ENCODE peak calls at places on chromosomes 13 and 19, in ten cellular contexts. G is A549; J is K562; H is H1; M is CD8-positive, alpha-beta T cell; S is dorsolateral prefrontal cortex; N is AG09309; Q is colonic mucosa; C is sigmoid colon; P is left ventricle myocardium inferior. F is an unnamed sample.

GRCh38 chr19:33580026-33580644 is 41.6 kb upstream of the CHST8 start:
- DNase-seq in G (no peak), J (no peak), H (no peak), M (no peak), S (no peak), N (no peak), Q (no peak), C (no peak), P (no peak), F (no peak)

GRCh38 chr19:980133-980998 is 3.8 kb upstream of the WDR18 start:
- DNase-seq in G (peak; percentile 56), J (peak; percentile 98), H (no peak), M (no peak), S (no peak), N (no peak), Q (no peak), C (no peak), P (no peak), F (no peak)

GRCh38 chr13:102700088-102701031 is 5.5 kb upstream of the METTL21C start:
- DNase-seq in G (no peak), J (no peak), H (no peak), M (no peak), S (no peak), N (no peak), Q (no peak), C (no peak), P (no peak), F (peak; percentile 88)

GRCh38 chr19:57583104-57583520 is 833 bp upstream of the ZIK1 start:
- DNase-seq in G (no peak), J (no peak), H (no peak), M (no peak), S (no peak), N (no peak), Q (no peak), C (no peak), P (peak; percentile 12), F (no peak)

GRCh38 chr19:6101291-6101690 is 9.0 kb downstream of the RFX2 start:
- DNase-seq in G (no peak), J (no peak), H (no peak), M (no peak), S (no peak), N (no peak), Q (no peak), C (no peak), P (no peak), F (peak; percentile 86)

GRCh38 chr13:101989798-101990350 is 412.0 kb downstream of the FGF14 start:
- DNase-seq in G (no peak), J (no peak), H (no peak), M (no peak), S (no peak), N (no peak), Q (no peak), C (no peak), P (no peak), F (no peak)

GRCh38 chr19:48818234-48818823 is 7.5 kb upstream of the BCAT2 start:
- DNase-seq in G (no peak), J (no peak), H (no peak), M (no peak), S (no peak), N (no peak), Q (peak; percentile 70), C (no peak), P (no peak), F (no peak)

GRCh38 chr19:10289167-10289835 is 451 bp upstream of the ICAM5 start:
- DNase-seq in G (peak; percentile 71), J (peak; percentile 94), H (no peak), M (peak; percentile 44), S (peak; percentile 72), N (no peak), Q (peak; percentile 41), C (no peak), P (no peak), F (no peak)

GRCh38 chr13:20942938-20943518 is 40.5 kb upstream of the XPO4 start:
- DNase-seq in G (no peak), J (no peak), H (no peak), M (no peak), S (no peak), N (no peak), Q (peak; percentile 20), C (no peak), P (no peak), F (no peak)

GRCh38 chr13:20940083-20940482 is 37.5 kb upstream of the XPO4 start:
- DNase-seq in G (peak; percentile 45), J (no peak), H (no peak), M (no peak), S (no peak), N (peak; percentile 57), Q (no peak), C (no peak), P (no peak), F (peak; percentile 80)

GRCh38 chr13:20943519-20944012 is 41.0 kb upstream of the XPO4 start:
- DNase-seq in G (peak; percentile 88), J (peak; percentile 80), H (peak; percentile 75), M (peak; percentile 12), S (peak; percentile 84), N (peak; percentile 95), Q (peak; percentile 93), C (peak; percentile 95), P (peak; percentile 84), F (peak; percentile 97)

DNA sequence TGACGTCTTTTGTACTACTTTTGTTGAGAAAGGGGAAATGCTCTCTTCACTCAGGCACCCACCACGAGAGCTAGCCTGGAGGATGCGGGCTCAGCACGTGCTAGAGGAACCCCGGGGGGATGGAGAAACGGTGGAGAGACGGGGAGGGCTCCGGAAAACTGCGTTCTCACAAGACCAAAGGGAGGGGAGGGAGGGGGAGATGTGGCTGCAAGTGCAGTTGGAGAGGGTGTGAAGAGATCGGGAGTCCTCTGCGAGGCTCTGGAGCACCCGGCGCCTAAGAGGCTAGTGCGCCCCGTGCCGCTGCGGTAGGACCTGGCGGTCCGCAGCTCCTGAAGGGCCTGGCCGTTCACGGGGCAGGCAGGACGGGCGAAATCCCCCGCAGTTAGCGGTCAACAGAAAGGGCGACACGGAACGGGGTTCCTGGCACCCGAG is 43.4 kb upstream of the XPO4 start:
- DNase-seq in G (no peak), J (no peak), H (peak; percentile 23), M (no peak), S (no peak), N (no peak), Q (peak; percentile 18), C (peak; percentile 69), P (peak; percentile 18), F (no peak)
- H3K4me3 ChIP-seq in G (no peak overlapping the region), J (no peak overlapping the region), H (peak overlapping the region; percentile 11), M (no peak overlapping the region), S (peak overlapping the region; percentile 26), N (no peak overlapping the region), Q (no peak overlapping the region), C (no peak overlapping the region), P (peak overlapping the region; percentile 50), F (no peak overlapping the region)

GRCh38 chr13:41211062-41211461 is 16.7 kb upstream of the KBTBD7 start:
- DNase-seq in G (no peak), J (no peak), H (no peak), M (no peak), S (no peak), N (no peak), Q (no peak), C (no peak), P (no peak), F (no peak)

GRCh38 chr13:41213316-41213715 is 18.9 kb upstream of the KBTBD7 start:
- DNase-seq in G (no peak), J (no peak), H (no peak), M (no peak), S (no peak), N (no peak), Q (no peak), C (no peak), P (no peak), F (no peak)

GRCh38 chr13:41213919-41214318 is 19.6 kb upstream of the KBTBD7 start:
- DNase-seq in G (no peak), J (no peak), H (no peak), M (no peak), S (no peak), N (no peak), Q (no peak), C (no peak), P (no peak), F (no peak)

GRCh38 chr13:41216160-41216559 is 21.8 kb upstream of the KBTBD7 start:
- DNase-seq in G (no peak), J (no peak), H (no peak), M (no peak), S (no peak), N (no peak), Q (no peak), C (no peak), P (no peak), F (peak; percentile 54)

DNA sequence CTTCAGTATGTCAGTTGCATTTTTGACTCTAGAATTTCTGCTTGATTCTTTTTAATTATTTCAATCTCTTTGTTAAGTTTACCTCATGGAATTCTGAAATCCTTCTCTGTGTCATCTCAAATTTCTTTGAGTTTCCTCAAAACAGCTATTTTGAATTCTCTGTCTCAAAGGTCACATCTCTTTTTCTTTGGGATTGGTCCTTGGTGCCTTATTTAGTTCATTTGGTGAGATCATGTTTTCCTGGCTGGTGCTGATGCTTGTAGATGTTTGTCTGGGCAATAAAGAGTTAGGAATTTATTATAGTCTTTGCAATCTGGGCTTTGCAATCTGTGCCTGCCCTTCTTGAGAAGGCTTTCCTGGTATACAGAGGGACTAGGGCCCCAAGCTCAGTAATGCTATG is 18.5 kb upstream of the KBTBD7 start:
- DNase-seq in G (no peak), J (no peak), H (no peak), M (no peak), S (no peak), N (no peak), Q (no peak), C (no peak), P (no peak), F (no peak)
- TF ChIP-seq CTCF in G (no peak), J (no peak), H (no peak), M (no peak), S (no peak), N (no peak), Q (no peak), C (no peak), P (no peak), F (no peak)

GRCh38 chr19:17268754-17269153 is 1.5 kb downstream of the BABAM1 start:
- DNase-seq in G (no peak), J (no peak), H (no peak), M (no peak), S (no peak), N (no peak), Q (no peak), C (no peak), P (no peak), F (no peak)
- H3K4me3 ChIP-seq in G (no peak overlapping the region), J (peak overlapping the region; percentile 65), H (no peak overlapping the region), M (no peak overlapping the region), S (no peak overlapping the region), N (no peak overlapping the region), Q (no peak overlapping the region), C (no peak overlapping the region), P (no peak overlapping the region), F (no peak overlapping the region)

GRCh38 chr19:45404557-45405434 is at the start of gene PPP1R13L:
- DNase-seq in G (peak; percentile 96), J (peak; percentile 92), H (no peak), M (no peak), S (no peak), N (no peak), Q (peak; percentile 92), C (peak; percentile 92), P (peak; percentile 89), F (peak; percentile 63)

GRCh38 chr19:45403781-45404556 is 900 bp downstream of the PPP1R13L start:
- DNase-seq in G (peak; percentile 80), J (peak; percentile 89), H (no peak), M (peak; percentile 39), S (no peak), N (no peak), Q (peak; percentile 82), C (peak; percentile 73), P (peak; percentile 75), F (no peak)

GRCh38 chr19:45401815-45402468 is 2.9 kb downstream of the PPP1R13L start:
- DNase-seq in G (no peak), J (no peak), H (no peak), M (no peak), S (no peak), N (no peak), Q (no peak), C (no peak), P (no peak), F (no peak)

GRCh38 chr19:45403272-45403671 is 1.6 kb downstream of the PPP1R13L start:
- DNase-seq in G (no peak), J (no peak), H (no peak), M (no peak), S (no peak), N (no peak), Q (no peak), C (no peak), P (no peak), F (no peak)

GRCh38 chr19:45402469-45403070 is 2.3 kb downstream of the PPP1R13L start:
- DNase-seq in G (peak; percentile 85), J (peak; percentile 75), H (no peak), M (no peak), S (no peak), N (no peak), Q (peak; percentile 72), C (peak; percentile 66), P (peak; percentile 62), F (no peak)
- TF ChIP-seq CTCF in G (peak; percentile 83), J (no peak), H (peak; percentile 67), M (peak; percentile 18), S (peak; percentile 29), N (peak; percentile 24), Q (peak; percentile 41), C (no peak), P (peak; percentile 71), F (peak; percentile 29)